ENCODE peak calls at places on chromosomes 4 and X, in nine cellular contexts. R is endothelial cell, N is A549, B is AG10803, E is WERI-Rb-1, A is Calu3, Q is mesothelial cell of epicardium, Y is WTC11, C is GM12864. M is an unnamed sample.

GRCh38 chrX:129980043-129980442 is 2.4 kb upstream of the BCORL1 start:
- DNase-seq in R (no peak), N (no peak), B (no peak), E (peak), A (no peak), Q (no peak), Y (peak), C (no peak), M (no peak)

GRCh38 chr4:168995537-168996295 is 14.3 kb downstream of the CBR4 start:
- DNase-seq in R (no peak), N (no peak), B (peak), E (no peak), A (no peak), Q (no peak), Y (no peak), C (no peak), M (no peak)

GRCh38 chrX:47607091-47607490 is 12.6 kb downstream of the SYN1 start:
- DNase-seq in R (no peak), N (no peak), B (peak), E (no peak), A (no peak), Q (no peak), Y (no peak), C (no peak), M (no peak)

GRCh38 chr4:88720749-88721428 is 23.3 kb upstream of the NAP1L5 start:
- DNase-seq in R (no peak), N (no peak), B (peak), E (peak), A (no peak), Q (no peak), Y (no peak), C (no peak), M (no peak)

GRCh38 chr4:17103231-17103630 is 204.8 kb upstream of the LDB2 start:
- DNase-seq in R (no peak), N (no peak), B (peak), E (no peak), A (no peak), Q (no peak), Y (no peak), C (no peak), M (no peak)

GRCh38 chrX:20361890-20362262 is 95.2 kb upstream of the RPS6KA3 start:
- DNase-seq in R (no peak), N (peak), B (peak), E (no peak), A (peak), Q (no peak), Y (no peak), C (no peak), M (no peak)

GRCh38 chrX:75547137-75547536 is 24.3 kb upstream of the ZDHHC15 start:
- DNase-seq in R (no peak), N (no peak), B (no peak), E (no peak), A (no peak), Q (no peak), Y (no peak), C (no peak), M (no peak)

GRCh38 chr4:30002345-30002744 is 717.8 kb upstream of the PCDH7 start:
- DNase-seq in R (no peak), N (no peak), B (no peak), E (no peak), A (no peak), Q (no peak), Y (no peak), C (no peak), M (no peak)

GRCh38 chr4:74374561-74375327 is 9.8 kb downstream of the EREG start:
- DNase-seq in R (no peak), N (peak), B (peak), E (no peak), A (peak), Q (no peak), Y (no peak), C (no peak), M (no peak)

GRCh38 chrX:36462142-36462541 is 542.6 kb downstream of the CFAP47 start:
- DNase-seq in R (no peak), N (no peak), B (no peak), E (no peak), A (no peak), Q (no peak), Y (no peak), C (no peak), M (no peak)

GRCh38 chr4:132710971-132711370 is 438.1 kb upstream of the PCDH10 start:
- DNase-seq in R (no peak), N (no peak), B (no peak), E (no peak), A (no peak), Q (no peak), Y (no peak), C (no peak), M (no peak)

GRCh38 chr4:8182858-8183725 is 16.0 kb upstream of the SH3TC1 start:
- DNase-seq in R (no peak), N (peak), B (peak), E (no peak), A (peak), Q (peak), Y (no peak), C (no peak), M (no peak)

GRCh38 chr4:112327950-112328349 is 30.8 kb downstream of the ALPK1 start:
- DNase-seq in R (no peak), N (no peak), B (peak), E (no peak), A (no peak), Q (no peak), Y (no peak), C (no peak), M (no peak)

GRCh38 chr4:79232555-79232954 is 93.3 kb downstream of the NAA11 start:
- DNase-seq in R (no peak), N (no peak), B (no peak), E (no peak), A (no peak), Q (no peak), Y (no peak), C (no peak), M (no peak)

GRCh38 chr4:150283689-150284088 is 205.4 kb downstream of the DCLK2 start:
- DNase-seq in R (no peak), N (no peak), B (peak), E (no peak), A (no peak), Q (no peak), Y (no peak), C (no peak), M (no peak)

GRCh38 chr4:155660436-155660835 is 6.2 kb upstream of the GUCY1A1 start:
- DNase-seq in R (no peak), N (no peak), B (no peak), E (no peak), A (no peak), Q (no peak), Y (no peak), C (no peak), M (no peak)

GRCh38 chrX:17655232-17656034 is 81.9 kb upstream of the SCML1 start:
- DNase-seq in R (peak), N (no peak), B (peak), E (peak), A (no peak), Q (no peak), Y (peak), C (no peak), M (peak)

GRCh38 chrX:121504148-121504547 is 456.7 kb downstream of the GLUD2 start:
- DNase-seq in R (no peak), N (no peak), B (no peak), E (no peak), A (no peak), Q (no peak), Y (no peak), C (no peak), M (no peak)

GRCh38 chr4:97582890-97583289 is 560.4 kb downstream of the STPG2 start:
- DNase-seq in R (no peak), N (no peak), B (no peak), E (no peak), A (no peak), Q (no peak), Y (no peak), C (no peak), M (no peak)

GRCh38 chr4:155903453-155903852 is at the start of gene TDO2:
- DNase-seq in R (no peak), N (no peak), B (no peak), E (no peak), A (no peak), Q (no peak), Y (no peak), C (no peak), M (no peak)

GRCh38 chr4:95778666-95779065 is 61.2 kb upstream of the PDHA2 start:
- DNase-seq in R (no peak), N (no peak), B (no peak), E (no peak), A (no peak), Q (no peak), Y (no peak), C (no peak), M (no peak)

GRCh38 chr4:47837582-47838294 is at the start of gene CORIN:
- DNase-seq in R (no peak), N (no peak), B (no peak), E (peak), A (no peak), Q (no peak), Y (peak), C (no peak), M (no peak)

GRCh38 chrX:150508461-150509367 is 59.7 kb upstream of the MTM1 start:
- DNase-seq in R (peak), N (no peak), B (peak), E (no peak), A (no peak), Q (no peak), Y (peak), C (no peak), M (no peak)

GRCh38 chrX:103628386-103629290 is at the start of gene TCEAL1:
- DNase-seq in R (peak), N (no peak), B (no peak), E (peak), A (peak), Q (no peak), Y (peak), C (no peak), M (peak)

GRCh38 chr4:123603165-123603564 is 206.6 kb downstream of the SPRY1 start:
- DNase-seq in R (no peak), N (no peak), B (no peak), E (no peak), A (peak), Q (no peak), Y (no peak), C (no peak), M (no peak)

GRCh38 chr4:127782275-127783025 is at the start of gene HSPA4L:
- DNase-seq in R (peak), N (peak), B (peak), E (peak), A (peak), Q (peak), Y (peak), C (peak), M (no peak)

GRCh38 chrX:17564689-17565409 is 172.4 kb upstream of the SCML1 start:
- DNase-seq in R (no peak), N (no peak), B (peak), E (no peak), A (no peak), Q (no peak), Y (no peak), C (no peak), M (no peak)

DNA sequence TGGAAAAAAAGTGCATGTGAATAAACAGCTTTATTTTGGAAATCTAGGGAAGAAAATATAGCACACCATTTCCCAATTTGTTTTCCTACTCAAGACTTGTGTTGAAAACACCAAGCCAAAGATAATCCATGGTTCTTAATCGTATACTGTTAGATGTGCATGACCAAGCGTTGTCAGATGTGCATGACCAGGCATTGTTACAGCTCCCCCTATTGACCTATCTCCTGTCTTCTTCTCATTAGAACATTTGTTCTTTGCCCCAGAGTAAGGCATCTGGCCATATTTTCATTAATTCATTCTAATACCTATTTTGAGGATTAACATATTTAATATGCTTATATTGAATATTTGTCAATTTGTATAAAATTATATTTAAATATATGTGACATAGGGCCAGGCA is 14.4 kb upstream of the VCX start:
- DNase-seq in R (no peak), N (no peak), B (no peak), E (peak), A (no peak), Q (no peak), Y (no peak), C (no peak), M (no peak)
- TF ChIP-seq CTCF in R (no peak), N (no peak), B (no peak), E (peak), A (no peak), Q (no peak), Y (no peak), C (peak), M (peak)

GRCh38 chr4:2660596-2661211 is 95.4 kb downstream of the TNIP2 start:
- DNase-seq in R (no peak), N (no peak), B (no peak), E (no peak), A (no peak), Q (no peak), Y (no peak), C (no peak), M (no peak)
- TF ChIP-seq CTCF in R (no peak), N (no peak), B (no peak), E (no peak), A (no peak), Q (no peak), Y (no peak), C (no peak), M (no peak)

GRCh38 chr4:3675251-3676115 is 90.7 kb upstream of the ADRA2C start:
- DNase-seq in R (no peak), N (no peak), B (no peak), E (no peak), A (no peak), Q (peak), Y (peak), C (no peak), M (no peak)
- TF ChIP-seq CTCF in R (no peak), N (no peak), B (no peak), E (peak), A (no peak), Q (no peak), Y (no peak), C (no peak), M (no peak)

GRCh38 chr4:175998782-175999181 is 66.9 kb upstream of the WDR17 start:
- DNase-seq in R (no peak), N (no peak), B (no peak), E (peak), A (peak), Q (no peak), Y (peak), C (no peak), M (peak)
- TF ChIP-seq CTCF in R (no peak), N (no peak), B (no peak), E (no peak), A (no peak), Q (no peak), Y (no peak), C (no peak), M (no peak)

DNA sequence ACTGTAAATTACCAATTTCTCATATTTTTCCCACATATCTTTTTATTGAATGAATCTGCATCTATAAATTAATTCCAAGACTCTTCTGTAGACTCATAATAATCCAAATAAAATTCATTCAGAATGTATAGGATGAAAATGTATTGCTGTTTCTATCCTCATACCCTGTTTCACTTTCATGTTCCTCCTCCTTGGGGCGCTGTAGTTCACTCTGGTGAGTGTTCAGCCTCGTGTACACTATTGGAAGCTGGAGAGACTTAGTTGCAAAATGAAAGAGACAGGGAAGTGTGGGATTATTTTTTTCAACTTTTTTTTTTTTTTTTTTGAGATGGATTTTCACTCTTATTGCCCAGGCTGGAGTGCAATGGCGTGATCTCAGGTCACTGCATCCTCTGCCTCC is 296.1 kb downstream of the TLL1 start:
- DNase-seq in R (peak), N (no peak), B (no peak), E (peak), A (no peak), Q (no peak), Y (peak), C (no peak), M (peak)
- TF ChIP-seq CTCF in R (no peak), N (no peak), B (peak), E (peak), A (no peak), Q (no peak), Y (peak), C (peak), M (peak)

GRCh38 chrX:111164728-111165127 is 68.7 kb downstream of the PAK3 start:
- DNase-seq in R (peak), N (no peak), B (peak), E (peak), A (no peak), Q (no peak), Y (no peak), C (no peak), M (no peak)
- TF ChIP-seq CTCF in R (no peak), N (peak), B (peak), E (peak), A (no peak), Q (peak), Y (no peak), C (no peak), M (peak)

GRCh38 chrX:24093746-24094145 is 39.0 kb downstream of the EIF2S3 start:
- DNase-seq in R (no peak), N (no peak), B (no peak), E (no peak), A (no peak), Q (no peak), Y (peak), C (no peak), M (no peak)
- TF ChIP-seq CTCF in R (no peak), N (no peak), B (no peak), E (no peak), A (no peak), Q (no peak), Y (no peak), C (no peak), M (no peak)

GRCh38 chr4:139301143-139301820 is at the start of gene NAA15:
- DNase-seq in R (peak), N (peak), B (peak), E (peak), A (peak), Q (peak), Y (peak), C (peak), M (peak)

GRCh38 chr4:139299536-139299935 is 1.8 kb upstream of the NAA15 start:
- DNase-seq in R (no peak), N (no peak), B (no peak), E (no peak), A (no peak), Q (no peak), Y (no peak), C (no peak), M (no peak)

GRCh38 chr4:139300431-139301142 is 718 bp upstream of the NAA15 start:
- DNase-seq in R (no peak), N (peak), B (peak), E (no peak), A (peak), Q (no peak), Y (no peak), C (no peak), M (no peak)

GRCh38 chr4:139304920-139305319 is 2.6 kb upstream of the NDUFC1 start:
- DNase-seq in R (no peak), N (no peak), B (no peak), E (no peak), A (no peak), Q (no peak), Y (no peak), C (no peak), M (no peak)

GRCh38 chr4:139301821-139302611 is at the start of gene NDUFC1:
- DNase-seq in R (peak), N (peak), B (peak), E (peak), A (peak), Q (peak), Y (peak), C (no peak), M (peak)
- TF ChIP-seq CTCF in R (no peak), N (no peak), B (peak), E (peak), A (no peak), Q (peak), Y (no peak), C (peak), M (peak)

M was measured in neural crest cell.